ENCODE peak calls at places on chromosomes 11 and 22, in ten cellular contexts. One of them, this sample, is unnamed.

GRCh38 chr11:3222941-3223905 is 4.6 kb upstream of the MRGPRG start:
- DNase-seq in pancreas: no peak
- DNase-seq in HS-5: no peak
- DNase-seq in SJCRH30: no peak
- DNase-seq in GM20000: no peak
- DNase-seq in RPMI8226: peak
- DNase-seq in activated CD8-positive, alpha-beta T cell treated with anti-CD3 and anti-CD28 coated beads, Interleukin-2, amount 10 ng/mL, durations not matched to agents 7 days and 5 days: peak
- DNase-seq in neuronal stem cell: no peak
- DNase-seq in Kasumi-1: peak
- DNase-seq in psoas muscle: no peak
- DNase-seq in this sample: no peak

GRCh38 chr11:102399189-102399588 is 52.2 kb downstream of the BIRC2 start:
- DNase-seq in psoas muscle: no peak
- DNase-seq in HS-5: no peak
- DNase-seq in activated CD8-positive, alpha-beta T cell treated with anti-CD3 and anti-CD28 coated beads, Interleukin-2, amount 10 ng/mL, durations not matched to agents 7 days and 5 days: no peak
- DNase-seq in GM20000: no peak
- DNase-seq in SJCRH30: no peak
- DNase-seq in RPMI8226: no peak
- DNase-seq in Kasumi-1: no peak
- DNase-seq in pancreas: no peak
- DNase-seq in neuronal stem cell: no peak
- DNase-seq in this sample: no peak

GRCh38 chr11:69934861-69935494 is 115.8 kb upstream of the FGF3 start:
- DNase-seq in pancreas: no peak
- DNase-seq in HS-5: no peak
- DNase-seq in GM20000: no peak
- DNase-seq in Kasumi-1: no peak
- DNase-seq in psoas muscle: no peak
- DNase-seq in SJCRH30: peak
- DNase-seq in activated CD8-positive, alpha-beta T cell treated with anti-CD3 and anti-CD28 coated beads, Interleukin-2, amount 10 ng/mL, durations not matched to agents 7 days and 5 days: no peak
- DNase-seq in RPMI8226: no peak
- DNase-seq in neuronal stem cell: no peak
- DNase-seq in this sample: peak

GRCh38 chr22:44137415-44137814 is 43.3 kb upstream of the PARVG start:
- DNase-seq in RPMI8226: no peak
- DNase-seq in activated CD8-positive, alpha-beta T cell treated with anti-CD3 and anti-CD28 coated beads, Interleukin-2, amount 10 ng/mL, durations not matched to agents 7 days and 5 days: no peak
- DNase-seq in neuronal stem cell: no peak
- DNase-seq in SJCRH30: no peak
- DNase-seq in Kasumi-1: no peak
- DNase-seq in psoas muscle: no peak
- DNase-seq in pancreas: no peak
- DNase-seq in GM20000: no peak
- DNase-seq in HS-5: no peak
- DNase-seq in this sample: no peak

GRCh38 chr11:1943576-1943975 is 3.6 kb upstream of the MRPL23 start:
- DNase-seq in neuronal stem cell: no peak
- DNase-seq in Kasumi-1: no peak
- DNase-seq in pancreas: peak
- DNase-seq in SJCRH30: no peak
- DNase-seq in psoas muscle: no peak
- DNase-seq in GM20000: no peak
- DNase-seq in activated CD8-positive, alpha-beta T cell treated with anti-CD3 and anti-CD28 coated beads, Interleukin-2, amount 10 ng/mL, durations not matched to agents 7 days and 5 days: peak
- DNase-seq in RPMI8226: no peak
- DNase-seq in HS-5: no peak
- DNase-seq in this sample: peak

GRCh38 chr22:19555651-19556050 is 31.4 kb upstream of the CLDN5 start:
- DNase-seq in neuronal stem cell: no peak
- DNase-seq in Kasumi-1: no peak
- DNase-seq in RPMI8226: no peak
- DNase-seq in psoas muscle: no peak
- DNase-seq in activated CD8-positive, alpha-beta T cell treated with anti-CD3 and anti-CD28 coated beads, Interleukin-2, amount 10 ng/mL, durations not matched to agents 7 days and 5 days: no peak
- DNase-seq in GM20000: no peak
- DNase-seq in pancreas: no peak
- DNase-seq in HS-5: no peak
- DNase-seq in SJCRH30: no peak
- DNase-seq in this sample: no peak

GRCh38 chr11:62157603-62158002 is 32.4 kb upstream of the SCGB1D1 start:
- DNase-seq in activated CD8-positive, alpha-beta T cell treated with anti-CD3 and anti-CD28 coated beads, Interleukin-2, amount 10 ng/mL, durations not matched to agents 7 days and 5 days: no peak
- DNase-seq in RPMI8226: no peak
- DNase-seq in pancreas: no peak
- DNase-seq in psoas muscle: no peak
- DNase-seq in neuronal stem cell: no peak
- DNase-seq in GM20000: no peak
- DNase-seq in HS-5: no peak
- DNase-seq in SJCRH30: no peak
- DNase-seq in Kasumi-1: no peak
- DNase-seq in this sample: no peak

GRCh38 chr11:19822531-19822930 is 109.9 kb downstream of the NAV2 start:
- DNase-seq in RPMI8226: no peak
- DNase-seq in GM20000: no peak
- DNase-seq in neuronal stem cell: no peak
- DNase-seq in SJCRH30: no peak
- DNase-seq in Kasumi-1: no peak
- DNase-seq in psoas muscle: no peak
- DNase-seq in HS-5: no peak
- DNase-seq in activated CD8-positive, alpha-beta T cell treated with anti-CD3 and anti-CD28 coated beads, Interleukin-2, amount 10 ng/mL, durations not matched to agents 7 days and 5 days: no peak
- DNase-seq in pancreas: no peak
- DNase-seq in this sample: no peak

GRCh38 chr11:80993561-80993960 is 1552.7 kb upstream of the TENM4 start:
- DNase-seq in SJCRH30: no peak
- DNase-seq in HS-5: no peak
- DNase-seq in psoas muscle: no peak
- DNase-seq in Kasumi-1: no peak
- DNase-seq in GM20000: no peak
- DNase-seq in pancreas: no peak
- DNase-seq in neuronal stem cell: no peak
- DNase-seq in RPMI8226: no peak
- DNase-seq in activated CD8-positive, alpha-beta T cell treated with anti-CD3 and anti-CD28 coated beads, Interleukin-2, amount 10 ng/mL, durations not matched to agents 7 days and 5 days: no peak
- DNase-seq in this sample: peak

GRCh38 chr11:79150320-79150719 is 290.5 kb downstream of the TENM4 start:
- DNase-seq in GM20000: no peak
- DNase-seq in pancreas: no peak
- DNase-seq in RPMI8226: no peak
- DNase-seq in psoas muscle: no peak
- DNase-seq in activated CD8-positive, alpha-beta T cell treated with anti-CD3 and anti-CD28 coated beads, Interleukin-2, amount 10 ng/mL, durations not matched to agents 7 days and 5 days: no peak
- DNase-seq in Kasumi-1: peak
- DNase-seq in HS-5: no peak
- DNase-seq in SJCRH30: no peak
- DNase-seq in neuronal stem cell: no peak
- DNase-seq in this sample: no peak

GRCh38 chr11:77999446-77999845 is 5.0 kb upstream of the INTS4 start:
- DNase-seq in psoas muscle: no peak
- DNase-seq in pancreas: no peak
- DNase-seq in Kasumi-1: peak
- DNase-seq in activated CD8-positive, alpha-beta T cell treated with anti-CD3 and anti-CD28 coated beads, Interleukin-2, amount 10 ng/mL, durations not matched to agents 7 days and 5 days: no peak
- DNase-seq in SJCRH30: no peak
- DNase-seq in RPMI8226: peak
- DNase-seq in neuronal stem cell: no peak
- DNase-seq in GM20000: no peak
- DNase-seq in HS-5: no peak
- DNase-seq in this sample: no peak

GRCh38 chr11:65169164-65169641 is 830 bp upstream of the SPDYC start:
- DNase-seq in SJCRH30: peak
- DNase-seq in activated CD8-positive, alpha-beta T cell treated with anti-CD3 and anti-CD28 coated beads, Interleukin-2, amount 10 ng/mL, durations not matched to agents 7 days and 5 days: no peak
- DNase-seq in Kasumi-1: no peak
- DNase-seq in pancreas: no peak
- DNase-seq in neuronal stem cell: no peak
- DNase-seq in RPMI8226: no peak
- DNase-seq in GM20000: no peak
- DNase-seq in HS-5: no peak
- DNase-seq in psoas muscle: no peak
- DNase-seq in this sample: no peak

GRCh38 chr11:10388574-10388973 is 66.5 kb upstream of the AMPD3 start:
- DNase-seq in HS-5: no peak
- DNase-seq in Kasumi-1: no peak
- DNase-seq in SJCRH30: no peak
- DNase-seq in activated CD8-positive, alpha-beta T cell treated with anti-CD3 and anti-CD28 coated beads, Interleukin-2, amount 10 ng/mL, durations not matched to agents 7 days and 5 days: no peak
- DNase-seq in GM20000: no peak
- DNase-seq in pancreas: no peak
- DNase-seq in neuronal stem cell: no peak
- DNase-seq in psoas muscle: peak
- DNase-seq in RPMI8226: no peak
- DNase-seq in this sample: no peak

GRCh38 chr11:1494650-1495049 is 8.1 kb upstream of the MOB2 start:
- DNase-seq in GM20000: no peak
- DNase-seq in psoas muscle: no peak
- DNase-seq in pancreas: no peak
- DNase-seq in HS-5: no peak
- DNase-seq in activated CD8-positive, alpha-beta T cell treated with anti-CD3 and anti-CD28 coated beads, Interleukin-2, amount 10 ng/mL, durations not matched to agents 7 days and 5 days: no peak
- DNase-seq in RPMI8226: no peak
- DNase-seq in Kasumi-1: no peak
- DNase-seq in SJCRH30: no peak
- DNase-seq in neuronal stem cell: no peak
- DNase-seq in this sample: no peak